ENCODE peak calls at places on chromosomes 3 and 15, in eight cellular contexts. Z is colonic mucosa, P is H9, D is fibroblast of lung, M is Peyer's patch, X is ovary, H is OCI-LY7, I is bronchial epithelial cell. Q is an unnamed sample.

GRCh38 chr3:149377408-149378111 is at the start of gene TM4SF1:
- DNase-seq in I (peak), D (peak), P (peak), Z (peak), H (no peak), X (peak), M (no peak), Q (no peak)

GRCh38 chr3:189325454-189325853 is 153.7 kb downstream of the TPRG1 start:
- DNase-seq in P (no peak), I (no peak), Z (no peak), M (no peak), X (no peak), D (no peak), H (no peak), Q (no peak)

GRCh38 chr3:110533089-110533488 is 538.5 kb upstream of the NECTIN3 start:
- DNase-seq in H (no peak), D (peak), X (no peak), M (no peak), Z (no peak), I (no peak), P (no peak), Q (no peak)

GRCh38 chr3:194040501-194041273 is 95.3 kb upstream of the HES1 start:
- DNase-seq in D (no peak), Z (no peak), M (no peak), P (no peak), I (no peak), H (no peak), X (no peak), Q (no peak)

GRCh38 chr15:74445816-74446763 is 12.3 kb upstream of the SEMA7A start:
- DNase-seq in Z (no peak), I (no peak), P (no peak), M (no peak), X (no peak), H (no peak), D (no peak), Q (no peak)

GRCh38 chr3:166829896-166830295 is 550.2 kb downstream of the ZBBX start:
- DNase-seq in I (peak), D (no peak), Z (no peak), M (no peak), P (no peak), H (no peak), X (no peak), Q (no peak)

GRCh38 chr3:159664011-159664410 is 324.6 kb upstream of the IL12A start:
- DNase-seq in I (peak), X (no peak), Z (no peak), M (no peak), H (no peak), D (no peak), P (no peak), Q (no peak)

GRCh38 chr3:45946307-45946706 is 3.0 kb downstream of the CXCR6 start:
- DNase-seq in P (no peak), D (no peak), X (no peak), Z (no peak), M (no peak), H (no peak), I (no peak), Q (no peak)

GRCh38 chr15:57251308-57251707 is 125.0 kb upstream of the CGNL1 start:
- DNase-seq in P (no peak), M (no peak), D (no peak), X (no peak), H (no peak), Z (no peak), I (no peak), Q (no peak)

GRCh38 chr15:87155771-87156170 is 1076.1 kb downstream of the AGBL1 start:
- DNase-seq in Z (no peak), I (peak), H (no peak), X (no peak), D (no peak), M (no peak), P (no peak), Q (no peak)

GRCh38 chr15:42385206-42385979 is 26.1 kb downstream of the CAPN3 start:
- DNase-seq in Z (peak), M (no peak), X (no peak), I (peak), H (peak), P (peak), D (peak), Q (peak)

GRCh38 chr3:111103807-111104206 is 32.2 kb downstream of the NECTIN3 start:
- DNase-seq in M (no peak), P (no peak), X (no peak), Z (no peak), H (no peak), I (peak), D (no peak), Q (no peak)

GRCh38 chr3:137163241-137163916 is 205.6 kb downstream of the IL20RB start:
- DNase-seq in P (peak), D (no peak), M (no peak), Z (no peak), I (no peak), H (no peak), X (no peak), Q (no peak)

GRCh38 chr3:60391292-60391691 is 860.0 kb downstream of the FHIT start:
- DNase-seq in I (peak), D (peak), Z (no peak), P (no peak), H (no peak), M (no peak), X (no peak), Q (no peak)

GRCh38 chr3:105647047-105647446 is 221.8 kb downstream of the CBLB start:
- DNase-seq in D (peak), Z (no peak), I (peak), P (no peak), X (no peak), H (no peak), M (no peak), Q (no peak)

GRCh38 chr3:106913966-106914365 is 463.3 kb upstream of the CCDC54 start:
- DNase-seq in I (no peak), H (no peak), P (no peak), Z (no peak), M (no peak), X (no peak), D (no peak), Q (no peak)

GRCh38 chr3:149371001-149371722 is 6.3 kb downstream of the TM4SF1 start:
- DNase-seq in X (no peak), P (no peak), I (peak), H (no peak), M (no peak), D (peak), Z (no peak), Q (no peak)

GRCh38 chr3:139934557-139935070 is 371 bp upstream of the CLSTN2 start:
- DNase-seq in X (peak), I (peak), M (no peak), P (peak), H (no peak), Z (peak), D (peak), Q (no peak)

GRCh38 chr15:63135804-63136203 is 14.1 kb downstream of the LACTB start:
- DNase-seq in I (peak), H (no peak), M (no peak), X (no peak), D (peak), Z (no peak), P (no peak), Q (no peak)

GRCh38 chr15:68658641-68659358 is 80.0 kb downstream of the CORO2B start:
- DNase-seq in P (no peak), D (no peak), X (no peak), H (no peak), Z (no peak), I (no peak), M (no peak), Q (no peak)

GRCh38 chr15:70826634-70827033 is 27.3 kb downstream of the LARP6 start:
- DNase-seq in Z (peak), X (peak), P (no peak), I (peak), H (no peak), D (peak), M (no peak), Q (no peak)

GRCh38 chr15:74365619-74366445 is 1.6 kb downstream of the CYP11A1 start:
- DNase-seq in M (peak), I (peak), H (no peak), Z (no peak), D (peak), P (peak), X (peak), Q (peak)

GRCh38 chr3:173825731-173826130 is 428.2 kb downstream of the NLGN1 start:
- DNase-seq in M (no peak), H (no peak), I (peak), D (no peak), Z (no peak), X (no peak), P (no peak), Q (no peak)

GRCh38 chr15:98386594-98386993 is 261.7 kb upstream of the IGF1R start:
- DNase-seq in X (no peak), I (no peak), H (no peak), P (no peak), D (no peak), Z (no peak), M (no peak), Q (no peak)

GRCh38 chr15:44537728-44538240 is 837 bp downstream of the EIF3J start:
- DNase-seq in M (no peak), I (peak), Z (no peak), P (no peak), H (peak), X (no peak), D (peak), Q (peak)

GRCh38 chr15:79598639-79599038 is 166.5 kb downstream of the MINAR1 start:
- DNase-seq in M (no peak), Z (no peak), I (no peak), P (no peak), D (no peak), X (no peak), H (no peak), Q (no peak)

GRCh38 chr3:106119691-106120090 is 250.9 kb upstream of the CBLB start:
- DNase-seq in M (no peak), X (no peak), I (no peak), D (no peak), P (no peak), H (no peak), Z (no peak), Q (no peak)

DNA sequence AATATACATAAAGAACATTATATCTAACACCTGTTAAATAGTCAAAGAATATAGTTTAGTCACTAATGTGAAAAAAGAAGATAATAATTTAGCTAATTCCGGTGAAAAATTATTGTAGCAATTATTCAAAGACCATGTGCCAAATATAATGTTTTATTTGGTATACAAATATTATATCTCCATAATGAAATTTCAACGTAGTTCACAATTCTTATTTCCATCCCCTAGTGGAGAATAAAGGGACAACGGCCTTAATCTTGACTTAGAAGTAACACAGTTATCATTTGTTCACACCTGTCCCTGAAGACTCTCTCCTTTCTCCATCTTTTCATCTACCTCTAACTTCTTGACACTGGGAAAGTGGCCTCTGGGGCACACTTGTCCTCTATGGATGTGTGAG is 213.4 kb downstream of the ERC2 start:
- DNase-seq in I (peak), M (no peak), X (no peak), D (no peak), H (peak), P (no peak), Z (no peak), Q (no peak)
- TF ChIP-seq CTCF in I (peak), M (no peak), X (no peak), D (peak), H (peak), P (peak), Z (no peak), Q (peak)

GRCh38 chr3:67804089-67804488 is 149.7 kb upstream of the SUCLG2 start:
- DNase-seq in H (no peak), D (peak), M (no peak), Z (no peak), X (no peak), I (no peak), P (peak), Q (no peak)
- TF ChIP-seq CTCF in H (no peak), D (no peak), M (no peak), Z (no peak), X (no peak), I (no peak), P (peak), Q (no peak)

DNA sequence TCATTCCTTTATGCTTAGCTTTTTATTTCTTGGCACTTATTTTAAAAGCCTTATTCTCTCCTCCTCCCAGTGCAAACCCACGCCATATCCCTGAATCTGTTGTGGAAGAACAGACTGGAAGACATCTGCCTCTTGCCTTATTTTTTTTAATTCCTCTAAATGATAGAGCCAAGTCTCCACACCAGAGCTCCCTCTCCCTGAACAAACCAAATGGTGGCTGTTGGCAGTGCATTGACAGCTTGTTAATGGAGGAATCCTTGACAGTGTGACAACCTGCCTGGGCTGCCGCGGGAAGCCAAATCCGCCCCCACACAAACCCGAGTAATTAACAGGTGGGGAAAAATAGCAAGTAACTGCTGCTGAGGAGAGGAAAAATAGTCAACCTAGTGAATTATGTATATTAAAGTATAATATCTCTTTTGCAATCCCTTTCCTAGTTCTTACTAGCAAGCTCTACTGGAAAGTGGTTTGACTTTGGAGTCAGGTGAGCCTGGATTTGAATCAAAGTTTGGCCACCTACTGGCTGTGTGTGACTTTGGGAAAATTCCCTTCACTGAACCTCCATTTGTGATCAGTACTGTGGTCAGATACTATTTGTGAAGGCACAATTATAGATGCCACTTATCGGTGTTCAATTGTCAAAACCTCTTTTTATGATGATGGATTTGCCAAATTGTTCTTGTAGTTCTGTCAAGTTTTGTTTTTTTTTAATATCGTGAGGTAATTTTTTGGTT is 589.6 kb downstream of the PDCD6IP start:
- DNase-seq in P (peak), X (no peak), M (no peak), I (no peak), H (no peak), Z (no peak), D (no peak), Q (no peak)
- TF ChIP-seq CTCF in P (peak), X (no peak), M (peak), I (no peak), H (no peak), Z (no peak), D (no peak), Q (no peak)

GRCh38 chr15:34795267-34796081 is at the start of gene ACTC1:
- DNase-seq in M (no peak), H (no peak), X (no peak), Z (no peak), D (peak), P (peak), I (peak), Q (no peak)
- TF ChIP-seq CTCF in M (no peak), H (no peak), X (no peak), Z (no peak), D (no peak), P (no peak), I (no peak), Q (no peak)

GRCh38 chr3:154323921-154324738 is at the start of gene DHX36:
- DNase-seq in D (peak), M (peak), Z (peak), H (peak), P (peak), X (peak), I (peak), Q (peak)
- TF ChIP-seq CTCF in D (no peak), M (no peak), Z (no peak), H (no peak), P (no peak), X (no peak), I (peak), Q (no peak)

GRCh38 chr3:57852896-57853295 is 96.8 kb downstream of the SLMAP start:
- DNase-seq in Z (no peak), I (peak), P (no peak), D (peak), M (no peak), H (peak), X (no peak), Q (no peak)

GRCh38 chr3:57851304-57851703 is 95.2 kb downstream of the SLMAP start:
- DNase-seq in M (no peak), I (no peak), X (no peak), Z (no peak), H (no peak), P (no peak), D (no peak), Q (no peak)

GRCh38 chr3:57848177-57848738 is 92.1 kb downstream of the SLMAP start:
- DNase-seq in X (no peak), Z (no peak), I (no peak), H (no peak), P (no peak), M (no peak), D (no peak), Q (no peak)
- TF ChIP-seq CTCF in X (no peak), Z (no peak), I (no peak), H (no peak), P (no peak), M (no peak), D (no peak), Q (no peak)

DNA sequence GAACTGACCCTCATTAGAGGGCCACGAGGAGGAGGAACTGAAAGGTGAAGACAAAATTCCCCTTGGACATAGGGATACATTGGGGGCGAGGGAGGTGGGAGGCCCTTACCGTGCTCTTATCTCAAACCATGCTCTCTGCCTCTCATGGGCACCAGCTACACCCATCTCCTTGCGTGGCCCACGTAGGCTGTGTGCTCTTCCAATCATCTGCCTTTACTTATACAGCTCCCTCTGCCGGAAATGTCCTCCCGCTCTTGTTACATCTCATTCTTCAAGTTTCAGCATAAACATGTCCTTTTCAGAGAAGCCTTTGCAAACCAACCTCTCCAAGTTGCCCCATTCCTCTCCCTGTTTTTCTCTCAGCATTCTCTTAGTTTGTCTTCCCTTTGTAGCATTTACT is 307.8 kb upstream of the PROK2 start:
- DNase-seq in Z (no peak), X (no peak), I (no peak), D (no peak), M (no peak), H (peak), P (no peak), Q (no peak)
- TF ChIP-seq CTCF in Z (no peak), X (no peak), I (no peak), D (no peak), M (no peak), H (peak), P (peak), Q (no peak)

GRCh38 chr15:40702077-40702476 is 7.1 kb downstream of the RAD51 start:
- DNase-seq in I (no peak), P (no peak), H (peak), D (peak), Z (no peak), M (no peak), X (no peak), Q (peak)
- TF ChIP-seq CTCF in I (no peak), P (peak), H (peak), D (no peak), Z (no peak), M (peak), X (no peak), Q (peak)

GRCh38 chr15:37107071-37107753 is 6.9 kb upstream of the MEIS2 start:
- DNase-seq in P (peak), Z (no peak), H (no peak), M (no peak), X (no peak), D (no peak), I (no peak), Q (no peak)

GRCh38 chr15:37105795-37106333 is 5.5 kb upstream of the MEIS2 start:
- DNase-seq in Z (no peak), I (no peak), D (no peak), P (no peak), X (no peak), H (no peak), M (no peak), Q (no peak)

GRCh38 chr15:37104413-37105392 is 4.4 kb upstream of the MEIS2 start:
- DNase-seq in X (no peak), M (no peak), H (no peak), P (peak), D (no peak), Z (no peak), I (no peak), Q (no peak)

GRCh38 chr15:37107754-37108724 is 7.7 kb upstream of the MEIS2 start:
- DNase-seq in P (no peak), I (no peak), M (no peak), Z (no peak), D (no peak), H (no peak), X (no peak), Q (no peak)

GRCh38 chr15:37106490-37107001 is 6.2 kb upstream of the MEIS2 start:
- DNase-seq in I (no peak), H (peak), M (no peak), X (peak), Z (no peak), D (peak), P (peak), Q (no peak)
- TF ChIP-seq CTCF in I (peak), H (peak), M (peak), X (no peak), Z (peak), D (no peak), P (peak), Q (peak)

GRCh38 chr15:100348578-100348977 is 6.8 kb upstream of the ADAMTS17 start:
- DNase-seq in Z (no peak), P (no peak), M (no peak), D (no peak), H (no peak), I (peak), X (no peak), Q (no peak)

GRCh38 chr15:100349696-100350433 is 8.1 kb upstream of the ADAMTS17 start:
- DNase-seq in P (peak), I (peak), M (peak), D (peak), H (peak), Z (peak), X (peak), Q (peak)

GRCh38 chr15:100349321-100349695 is 7.5 kb upstream of the ADAMTS17 start:
- DNase-seq in X (no peak), H (no peak), M (no peak), Z (no peak), P (no peak), I (no peak), D (no peak), Q (no peak)

GRCh38 chr15:100353469-100353868 is 11.7 kb upstream of the ADAMTS17 start:
- DNase-seq in Z (no peak), I (no peak), D (no peak), X (no peak), P (no peak), M (no peak), H (no peak), Q (no peak)

GRCh38 chr15:100350434-100351226 is 8.9 kb upstream of the ADAMTS17 start:
- DNase-seq in M (no peak), Z (peak), X (peak), H (no peak), P (no peak), D (peak), I (peak), Q (no peak)
- TF ChIP-seq CTCF in M (no peak), Z (no peak), X (no peak), H (no peak), P (no peak), D (no peak), I (no peak), Q (no peak)

Q was measured in GM20000.